ENCODE peak calls at places on chromosomes 6 and 20, in seven cellular contexts. N is head of caudate nucleus; I is activated CD4-positive, alpha-beta T cell treated with anti-CD3 and anti-CD28 coated beads for 36 hours; A is BE2C; F is NCI-H510A; V is PC-9; E is epithelial cell of proximal tubule. R is an unnamed sample.

GRCh38 chr6:31128093-31128676 is 7.9 kb upstream of the CDSN start:
- DNase-seq in F (no peak), I (peak; percentile 85), N (peak; percentile 72), E (no peak), A (peak; percentile 68), V (peak; percentile 45), R (peak; percentile 43)

GRCh38 chr6:166640342-166641043 is 13.4 kb upstream of the RPS6KA2 start:
- DNase-seq in F (no peak), V (no peak), N (no peak), I (peak; percentile 27), E (no peak), A (no peak), R (no peak)

GRCh38 chr6:139490482-139490881 is 116.0 kb upstream of the CITED2 start:
- DNase-seq in I (peak; percentile 24), V (no peak), F (no peak), E (no peak), N (no peak), A (no peak), R (no peak)

GRCh38 chr6:148064406-148065134 is 278.1 kb upstream of the SASH1 start:
- DNase-seq in V (no peak), N (no peak), E (no peak), I (no peak), F (no peak), A (peak; percentile 76), R (no peak)

GRCh38 chr6:83702749-83703148 is 6.2 kb downstream of the SNAP91 start:
- DNase-seq in I (no peak), V (no peak), E (no peak), N (no peak), A (no peak), F (no peak), R (no peak)

GRCh38 chr20:63118786-63119450 is 97.0 kb downstream of the YTHDF1 start:
- DNase-seq in N (no peak), E (no peak), I (no peak), A (no peak), V (no peak), F (no peak), R (no peak)

GRCh38 chr6:44508646-44509045 is 121.1 kb downstream of the CDC5L start:
- DNase-seq in F (no peak), V (no peak), I (no peak), A (no peak), N (no peak), E (no peak), R (no peak)

GRCh38 chr20:57941572-57942381 is 232.0 kb upstream of the PMEPA1 start:
- DNase-seq in A (peak; percentile 54), N (no peak), V (peak; percentile 73), E (no peak), I (no peak), F (no peak), R (no peak)

GRCh38 chr6:20946037-20946436 is 411.8 kb downstream of the CDKAL1 start:
- DNase-seq in N (no peak), F (no peak), A (no peak), I (peak; percentile 6), E (no peak), V (no peak), R (no peak)

GRCh38 chr6:160667854-160668481 is 3.9 kb upstream of the LPA start:
- DNase-seq in V (no peak), N (no peak), F (no peak), E (no peak), A (peak; percentile 16), I (peak; percentile 70), R (peak; percentile 2)

GRCh38 chr20:53708129-53708968 is 114.7 kb upstream of the ZNF217 start:
- DNase-seq in V (peak; percentile 90), A (no peak), I (peak; percentile 66), E (no peak), F (no peak), N (no peak), R (no peak)

GRCh38 chr20:49115565-49115964 is 69.5 kb downstream of the CSE1L start:
- DNase-seq in I (no peak), N (no peak), E (no peak), A (no peak), V (peak; percentile 11), F (no peak), R (no peak)

GRCh38 chr20:46221271-46221670 is 87.0 kb downstream of the CDH22 start:
- DNase-seq in N (no peak), V (no peak), A (no peak), E (no peak), I (no peak), F (peak; percentile 19), R (no peak)

GRCh38 chr20:39993737-39994136 is 695.3 kb downstream of the MAFB start:
- DNase-seq in V (no peak), E (no peak), I (no peak), N (no peak), A (peak; percentile 36), F (peak; percentile 21), R (no peak)

GRCh38 chr20:13101701-13102100 is 92.9 kb downstream of the SPTLC3 start:
- DNase-seq in V (no peak), E (no peak), N (no peak), I (no peak), F (no peak), A (no peak), R (no peak)

GRCh38 chr6:123434186-123434585 is 202.6 kb downstream of the TRDN start:
- DNase-seq in V (peak; percentile 6), F (no peak), E (no peak), A (no peak), I (no peak), N (no peak), R (no peak)

GRCh38 chr6:53565886-53566285 is 21.0 kb upstream of the GCLC start:
- DNase-seq in I (no peak), V (no peak), N (no peak), F (no peak), E (no peak), A (no peak), R (no peak)

GRCh38 chr20:22003680-22004079 is 298.2 kb downstream of the PAX1 start:
- DNase-seq in F (no peak), N (no peak), A (no peak), V (no peak), E (no peak), I (no peak), R (no peak)

GRCh38 chr6:139577991-139578604 is 203.7 kb upstream of the CITED2 start:
- DNase-seq in N (no peak), F (no peak), I (no peak), V (peak; percentile 31), E (peak; percentile 95), A (no peak), R (no peak)

GRCh38 chr20:49951160-49951559 is 15.0 kb downstream of the RNF114 start:
- DNase-seq in I (no peak), E (no peak), A (no peak), F (no peak), V (no peak), N (no peak), R (no peak)

R was measured in pons.